ENCODE peak calls at places on chromosomes 11 and 22, in eight cellular contexts. One of them, this sample, is unnamed.

GRCh38 chr11:45995342-45995734 is 72.9 kb downstream of the LARGE2 start:
- DNase-seq in NCI-H2081: no peak
- DNase-seq in NCI-H1105: no peak
- DNase-seq in lower leg skin: no peak
- DNase-seq in hepatic stellate cell: no peak
- DNase-seq in B cell: no peak
- DNase-seq in COR-L47: no peak
- DNase-seq in retinal pigment epithelial cell: no peak
- DNase-seq in this sample: no peak

GRCh38 chr11:91446267-91446666 is 778.4 kb upstream of the FAT3 start:
- DNase-seq in lower leg skin: no peak
- DNase-seq in B cell: no peak
- DNase-seq in retinal pigment epithelial cell: no peak
- DNase-seq in NCI-H2081: no peak
- DNase-seq in NCI-H1105: no peak
- DNase-seq in hepatic stellate cell: no peak
- DNase-seq in COR-L47: no peak
- DNase-seq in this sample: no peak

GRCh38 chr22:42895087-42895486 is 38.0 kb upstream of the ARFGAP3 start:
- DNase-seq in retinal pigment epithelial cell: no peak
- DNase-seq in NCI-H1105: no peak
- DNase-seq in NCI-H2081: no peak
- DNase-seq in B cell: peak
- DNase-seq in hepatic stellate cell: no peak
- DNase-seq in lower leg skin: no peak
- DNase-seq in COR-L47: no peak
- DNase-seq in this sample: no peak

GRCh38 chr22:49266561-49267519 is 560.8 kb downstream of the BRD1 start:
- DNase-seq in NCI-H1105: no peak
- DNase-seq in hepatic stellate cell: no peak
- DNase-seq in retinal pigment epithelial cell: no peak
- DNase-seq in NCI-H2081: no peak
- DNase-seq in lower leg skin: no peak
- DNase-seq in B cell: no peak
- DNase-seq in COR-L47: no peak
- DNase-seq in this sample: no peak

GRCh38 chr11:77053217-77054013 is 13.4 kb upstream of the CAPN5 start:
- DNase-seq in B cell: no peak
- DNase-seq in NCI-H2081: no peak
- DNase-seq in COR-L47: no peak
- DNase-seq in hepatic stellate cell: no peak
- DNase-seq in retinal pigment epithelial cell: no peak
- DNase-seq in NCI-H1105: no peak
- DNase-seq in lower leg skin: no peak
- DNase-seq in this sample: no peak

GRCh38 chr22:23781533-23781932 is 5.2 kb upstream of the SMARCB1 start:
- DNase-seq in retinal pigment epithelial cell: no peak
- DNase-seq in hepatic stellate cell: peak
- DNase-seq in COR-L47: no peak
- DNase-seq in NCI-H2081: no peak
- DNase-seq in lower leg skin: peak
- DNase-seq in B cell: no peak
- DNase-seq in NCI-H1105: no peak
- DNase-seq in this sample: no peak

GRCh38 chr11:103892603-103893002 is 143.8 kb upstream of the DDI1 start:
- DNase-seq in NCI-H2081: no peak
- DNase-seq in retinal pigment epithelial cell: no peak
- DNase-seq in B cell: no peak
- DNase-seq in NCI-H1105: no peak
- DNase-seq in hepatic stellate cell: no peak
- DNase-seq in COR-L47: no peak
- DNase-seq in lower leg skin: no peak
- DNase-seq in this sample: peak

GRCh38 chr11:127042445-127042844 is 41.9 kb upstream of the KIRREL3 start:
- DNase-seq in NCI-H2081: no peak
- DNase-seq in NCI-H1105: no peak
- DNase-seq in hepatic stellate cell: peak
- DNase-seq in B cell: no peak
- DNase-seq in retinal pigment epithelial cell: no peak
- DNase-seq in lower leg skin: no peak
- DNase-seq in COR-L47: no peak
- DNase-seq in this sample: no peak

GRCh38 chr11:70799386-70799785 is 401.1 kb downstream of the CTTN start:
- DNase-seq in hepatic stellate cell: peak
- DNase-seq in lower leg skin: no peak
- DNase-seq in retinal pigment epithelial cell: no peak
- DNase-seq in NCI-H1105: no peak
- DNase-seq in B cell: no peak
- DNase-seq in NCI-H2081: no peak
- DNase-seq in COR-L47: no peak
- DNase-seq in this sample: no peak

GRCh38 chr22:49519117-49519737 is 308.4 kb downstream of the BRD1 start:
- DNase-seq in hepatic stellate cell: no peak
- DNase-seq in NCI-H1105: no peak
- DNase-seq in COR-L47: no peak
- DNase-seq in NCI-H2081: no peak
- DNase-seq in B cell: no peak
- DNase-seq in retinal pigment epithelial cell: no peak
- DNase-seq in lower leg skin: no peak
- DNase-seq in this sample: no peak

GRCh38 chr11:68598816-68599653 is 85.3 kb upstream of the GAL start:
- DNase-seq in B cell: no peak
- DNase-seq in retinal pigment epithelial cell: no peak
- DNase-seq in lower leg skin: no peak
- DNase-seq in NCI-H1105: no peak
- DNase-seq in NCI-H2081: no peak
- DNase-seq in hepatic stellate cell: peak
- DNase-seq in COR-L47: no peak
- DNase-seq in this sample: no peak

GRCh38 chr22:39374801-39375200 is 24.8 kb upstream of the TAB1 start:
- DNase-seq in NCI-H1105: no peak
- DNase-seq in hepatic stellate cell: no peak
- DNase-seq in COR-L47: no peak
- DNase-seq in retinal pigment epithelial cell: no peak
- DNase-seq in lower leg skin: no peak
- DNase-seq in B cell: no peak
- DNase-seq in NCI-H2081: no peak
- DNase-seq in this sample: no peak

GRCh38 chr22:47260551-47260950 is 498.1 kb downstream of the TBC1D22A start:
- DNase-seq in NCI-H1105: no peak
- DNase-seq in NCI-H2081: no peak
- DNase-seq in B cell: no peak
- DNase-seq in lower leg skin: no peak
- DNase-seq in retinal pigment epithelial cell: no peak
- DNase-seq in hepatic stellate cell: no peak
- DNase-seq in COR-L47: no peak
- DNase-seq in this sample: no peak

GRCh38 chr11:95284057-95285052 is 53.4 kb upstream of the SESN3 start:
- DNase-seq in NCI-H2081: no peak
- DNase-seq in hepatic stellate cell: no peak
- DNase-seq in COR-L47: no peak
- DNase-seq in NCI-H1105: no peak
- DNase-seq in lower leg skin: no peak
- DNase-seq in retinal pigment epithelial cell: no peak
- DNase-seq in B cell: no peak
- DNase-seq in this sample: no peak

GRCh38 chr22:44102856-44103255 is 77.9 kb upstream of the PARVG start:
- DNase-seq in NCI-H1105: no peak
- DNase-seq in COR-L47: no peak
- DNase-seq in NCI-H2081: no peak
- DNase-seq in hepatic stellate cell: no peak
- DNase-seq in retinal pigment epithelial cell: no peak
- DNase-seq in B cell: no peak
- DNase-seq in lower leg skin: no peak
- DNase-seq in this sample: no peak

This sample was measured in RCC 7860.